ENCODE peak calls at places on chromosomes 4 and X, in six cellular contexts. One of them, this sample, is unnamed.
A peak's percentile ranks its signal among the peaks of the same experiment; 100 is the strongest.

GRCh38 chrX:150062292-150063137 is 124.2 kb upstream of the EOLA2 start:
- DNase-seq in lung: no peak
- DNase-seq in astrocyte: peak; percentile 54
- DNase-seq in mammary epithelial cell: no peak
- DNase-seq in H9: no peak
- DNase-seq in colonic mucosa: peak; percentile 20
- DNase-seq in this sample: no peak

GRCh38 chr4:102826105-102826889 is 1.1 kb downstream of the UBE2D3 start:
- DNase-seq in H9: no peak
- DNase-seq in colonic mucosa: no peak
- DNase-seq in lung: no peak
- DNase-seq in mammary epithelial cell: no peak
- DNase-seq in astrocyte: no peak
- DNase-seq in this sample: no peak

GRCh38 chr4:113157086-113157857 is 107.8 kb downstream of the ANK2 start:
- DNase-seq in astrocyte: no peak
- DNase-seq in mammary epithelial cell: no peak
- DNase-seq in H9: no peak
- DNase-seq in lung: no peak
- DNase-seq in colonic mucosa: no peak
- DNase-seq in this sample: no peak

GRCh38 chr4:38955957-38956356 is 76.3 kb downstream of the TMEM156 start:
- DNase-seq in lung: no peak
- DNase-seq in mammary epithelial cell: no peak
- DNase-seq in astrocyte: no peak
- DNase-seq in H9: no peak
- DNase-seq in colonic mucosa: no peak
- DNase-seq in this sample: no peak

GRCh38 chr4:177671845-177672244 is 229.6 kb upstream of the AGA start:
- DNase-seq in H9: no peak
- DNase-seq in mammary epithelial cell: no peak
- DNase-seq in colonic mucosa: no peak
- DNase-seq in lung: no peak
- DNase-seq in astrocyte: no peak
- DNase-seq in this sample: no peak

GRCh38 chr4:20493761-20494353 is 206.4 kb upstream of the PACRGL start:
- DNase-seq in mammary epithelial cell: no peak
- DNase-seq in colonic mucosa: no peak
- DNase-seq in H9: no peak
- DNase-seq in lung: no peak
- DNase-seq in astrocyte: peak; percentile 39
- DNase-seq in this sample: no peak

GRCh38 chrX:23626651-23627050 is 40.6 kb upstream of the PRDX4 start:
- DNase-seq in colonic mucosa: no peak
- DNase-seq in astrocyte: no peak
- DNase-seq in lung: no peak
- DNase-seq in mammary epithelial cell: no peak
- DNase-seq in H9: no peak
- DNase-seq in this sample: no peak

GRCh38 chr4:76964769-76965168 is 15.2 kb downstream of the SEPTIN11 start:
- DNase-seq in colonic mucosa: no peak
- DNase-seq in mammary epithelial cell: no peak
- DNase-seq in H9: no peak
- DNase-seq in lung: no peak
- DNase-seq in astrocyte: no peak
- DNase-seq in this sample: no peak

GRCh38 chrX:136850441-136851175 is 29.9 kb downstream of the RBMX start:
- DNase-seq in H9: no peak
- DNase-seq in lung: no peak
- DNase-seq in astrocyte: no peak
- DNase-seq in mammary epithelial cell: no peak
- DNase-seq in colonic mucosa: no peak
- DNase-seq in this sample: no peak

GRCh38 chrX:109629310-109629709 is 4.3 kb upstream of the KCNE5 start:
- DNase-seq in astrocyte: no peak
- DNase-seq in colonic mucosa: no peak
- DNase-seq in H9: no peak
- DNase-seq in mammary epithelial cell: no peak
- DNase-seq in lung: no peak
- DNase-seq in this sample: no peak

GRCh38 chrX:15500497-15500966 is at the start of gene BMX:
- DNase-seq in astrocyte: no peak
- DNase-seq in H9: no peak
- DNase-seq in colonic mucosa: no peak
- DNase-seq in lung: no peak
- DNase-seq in mammary epithelial cell: no peak
- DNase-seq in this sample: no peak

GRCh38 chrX:15366507-15367352 is 17.5 kb downstream of the VEGFD start:
- DNase-seq in mammary epithelial cell: no peak
- DNase-seq in astrocyte: no peak
- DNase-seq in H9: no peak
- DNase-seq in lung: no peak
- DNase-seq in colonic mucosa: no peak
- DNase-seq in this sample: no peak

GRCh38 chr4:38141808-38142500 is 181.8 kb downstream of the PTTG2 start:
- DNase-seq in H9: no peak
- DNase-seq in mammary epithelial cell: no peak
- DNase-seq in colonic mucosa: no peak
- DNase-seq in astrocyte: peak; percentile 79
- DNase-seq in lung: no peak
- DNase-seq in this sample: no peak

GRCh38 chrX:37361596-37361995 is 12.4 kb downstream of the PRRG1 start:
- DNase-seq in colonic mucosa: no peak
- DNase-seq in mammary epithelial cell: no peak
- DNase-seq in H9: no peak
- DNase-seq in astrocyte: peak; percentile 23
- DNase-seq in lung: no peak
- DNase-seq in this sample: no peak

GRCh38 chr4:7266525-7267292 is 74.4 kb downstream of the SORCS2 start:
- DNase-seq in mammary epithelial cell: peak; percentile 84
- DNase-seq in colonic mucosa: no peak
- DNase-seq in H9: peak; percentile 70
- DNase-seq in astrocyte: peak; percentile 92
- DNase-seq in lung: no peak
- DNase-seq in this sample: peak; percentile 69

GRCh38 chrX:53288173-53288572 is 6.8 kb upstream of the IQSEC2 start:
- DNase-seq in astrocyte: no peak
- DNase-seq in H9: peak; percentile 60
- DNase-seq in lung: no peak
- DNase-seq in colonic mucosa: no peak
- DNase-seq in mammary epithelial cell: no peak
- DNase-seq in this sample: no peak

GRCh38 chrX:70970482-70970999 is 39.6 kb upstream of the SLC7A3 start:
- DNase-seq in lung: no peak
- DNase-seq in mammary epithelial cell: peak; percentile 7
- DNase-seq in H9: no peak
- DNase-seq in astrocyte: peak; percentile 6
- DNase-seq in colonic mucosa: no peak
- DNase-seq in this sample: peak; percentile 5

GRCh38 chrX:42740456-42740855 is 37.5 kb downstream of the PPP1R2C start:
- DNase-seq in lung: no peak
- DNase-seq in mammary epithelial cell: no peak
- DNase-seq in astrocyte: no peak
- DNase-seq in colonic mucosa: no peak
- DNase-seq in H9: no peak
- DNase-seq in this sample: no peak

GRCh38 chrX:65480960-65481359 is 53.6 kb downstream of the LAS1L start:
- DNase-seq in colonic mucosa: no peak
- DNase-seq in astrocyte: no peak
- DNase-seq in H9: no peak
- DNase-seq in mammary epithelial cell: no peak
- DNase-seq in lung: no peak
- DNase-seq in this sample: no peak

GRCh38 chrX:133056341-133056740 is 40.6 kb downstream of the USP26 start:
- DNase-seq in colonic mucosa: no peak
- DNase-seq in astrocyte: no peak
- DNase-seq in lung: no peak
- DNase-seq in mammary epithelial cell: peak; percentile 51
- DNase-seq in H9: no peak
- DNase-seq in this sample: peak; percentile 41

GRCh38 chr4:16262188-16262587 is 35.9 kb upstream of the TAPT1 start:
- DNase-seq in mammary epithelial cell: no peak
- DNase-seq in H9: no peak
- DNase-seq in colonic mucosa: no peak
- DNase-seq in astrocyte: no peak
- DNase-seq in lung: no peak
- DNase-seq in this sample: no peak

GRCh38 chrX:11447418-11447817 is 154.2 kb downstream of the AMELX start:
- DNase-seq in mammary epithelial cell: no peak
- DNase-seq in H9: no peak
- DNase-seq in lung: no peak
- DNase-seq in astrocyte: peak; percentile 59
- DNase-seq in colonic mucosa: no peak
- DNase-seq in this sample: no peak

GRCh38 chrX:109732319-109732779 is 708 bp downstream of the ACSL4 start:
- DNase-seq in lung: no peak
- DNase-seq in mammary epithelial cell: peak; percentile 39
- DNase-seq in colonic mucosa: no peak
- DNase-seq in astrocyte: peak; percentile 65
- DNase-seq in H9: peak; percentile 27
- DNase-seq in this sample: peak; percentile 22

DNA sequence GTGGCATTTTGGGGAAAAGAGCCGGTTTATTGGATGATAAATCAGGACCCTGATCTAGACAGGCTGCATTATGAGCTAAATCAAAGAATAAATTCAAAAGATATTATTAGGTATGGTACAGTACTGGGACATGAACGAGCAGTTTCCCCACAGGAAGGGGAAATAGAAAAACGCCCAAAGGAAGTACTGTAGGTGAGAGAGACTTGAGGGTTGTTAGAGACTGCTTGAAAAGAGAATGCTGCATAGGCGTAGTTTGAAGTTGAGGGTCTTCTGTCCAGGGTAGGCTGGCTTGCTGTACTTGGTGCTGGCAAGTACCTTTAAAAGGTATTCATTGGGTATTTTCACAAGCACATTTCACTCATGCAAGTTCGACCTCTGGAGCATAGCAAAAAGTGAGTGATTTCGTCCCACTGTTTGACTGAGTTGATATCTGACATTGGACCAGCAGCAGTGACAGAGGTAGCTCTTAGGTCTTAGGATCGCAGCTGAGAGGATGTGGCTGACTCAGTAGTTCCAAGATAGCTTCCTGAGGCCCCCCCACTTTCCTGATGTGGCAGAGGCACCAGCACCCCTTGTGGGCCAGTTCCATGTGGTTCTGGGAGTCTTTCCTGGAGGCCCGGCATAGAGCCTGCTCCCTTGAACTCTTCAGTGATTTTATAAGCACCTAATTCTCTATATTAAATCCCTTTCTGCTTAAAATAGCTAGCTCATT is 64.3 kb downstream of the TMEM131L start:
- DNase-seq in H9: no peak
- DNase-seq in astrocyte: no peak
- DNase-seq in colonic mucosa: peak; percentile 20
- DNase-seq in lung: no peak
- DNase-seq in mammary epithelial cell: no peak
- DNase-seq in this sample: no peak
- H3K27ac ChIP-seq in H9: no peak overlapping the region
- H3K27ac ChIP-seq in astrocyte: no peak overlapping the region
- H3K27ac ChIP-seq in colonic mucosa: no peak overlapping the region
- H3K27ac ChIP-seq in lung: no peak overlapping the region
- H3K27ac ChIP-seq in mammary epithelial cell: no peak overlapping the region
- H3K27ac ChIP-seq in this sample: no peak overlapping the region

GRCh38 chr4:141346144-141346543 is 125.4 kb downstream of the ZNF330 start:
- DNase-seq in astrocyte: peak; percentile 48
- DNase-seq in mammary epithelial cell: peak; percentile 39
- DNase-seq in lung: no peak
- DNase-seq in H9: no peak
- DNase-seq in colonic mucosa: no peak
- DNase-seq in this sample: peak; percentile 56
- TF ChIP-seq CTCF in astrocyte: peak; percentile 55
- TF ChIP-seq CTCF in mammary epithelial cell: peak; percentile 58
- TF ChIP-seq CTCF in lung: peak; percentile 10
- TF ChIP-seq CTCF in H9: peak; percentile 36
- TF ChIP-seq CTCF in colonic mucosa: peak; percentile 58
- TF ChIP-seq CTCF in this sample: peak; percentile 68

DNA sequence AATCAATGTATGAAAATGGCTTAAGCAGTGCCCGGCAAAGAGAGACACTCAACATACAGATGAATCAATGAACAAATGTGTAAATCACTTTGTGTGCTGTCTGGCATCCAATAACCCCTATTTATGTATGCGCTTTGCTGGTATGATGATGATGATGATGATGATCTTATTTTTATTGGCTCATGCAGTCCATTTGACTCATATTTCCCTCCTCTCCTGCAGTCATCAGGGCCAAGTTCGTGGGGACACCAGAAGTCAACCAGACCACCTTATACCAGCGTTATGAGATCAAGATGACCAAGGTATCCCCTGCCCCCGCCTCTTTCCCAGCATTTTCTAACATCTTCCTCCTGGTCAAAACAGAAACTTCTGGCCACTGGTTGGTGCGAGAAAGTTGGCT is 2.5 kb downstream of the TIMP1 start:
- DNase-seq in mammary epithelial cell: no peak
- DNase-seq in astrocyte: no peak
- DNase-seq in lung: no peak
- DNase-seq in colonic mucosa: no peak
- DNase-seq in H9: no peak
- DNase-seq in this sample: no peak
- H3K27ac ChIP-seq in mammary epithelial cell: no peak overlapping the region
- H3K27ac ChIP-seq in astrocyte: no peak overlapping the region
- H3K27ac ChIP-seq in lung: no peak overlapping the region
- H3K27ac ChIP-seq in colonic mucosa: no peak overlapping the region
- H3K27ac ChIP-seq in H9: no peak overlapping the region
- H3K27ac ChIP-seq in this sample: no peak overlapping the region

GRCh38 chrX:40966204-40966820 is 118.9 kb upstream of the USP9X start:
- DNase-seq in lung: no peak
- DNase-seq in astrocyte: no peak
- DNase-seq in H9: no peak
- DNase-seq in mammary epithelial cell: no peak
- DNase-seq in colonic mucosa: no peak
- DNase-seq in this sample: no peak

GRCh38 chrX:40964633-40965586 is 120.3 kb upstream of the USP9X start:
- DNase-seq in colonic mucosa: no peak
- DNase-seq in astrocyte: peak; percentile 8
- DNase-seq in mammary epithelial cell: peak; percentile 51
- DNase-seq in H9: no peak
- DNase-seq in lung: no peak
- DNase-seq in this sample: peak; percentile 11

GRCh38 chrX:40962793-40963407 is 122.3 kb upstream of the USP9X start:
- DNase-seq in lung: no peak
- DNase-seq in H9: no peak
- DNase-seq in astrocyte: no peak
- DNase-seq in colonic mucosa: no peak
- DNase-seq in mammary epithelial cell: no peak
- DNase-seq in this sample: no peak

GRCh38 chrX:40960041-40960440 is 125.2 kb upstream of the USP9X start:
- DNase-seq in astrocyte: no peak
- DNase-seq in lung: no peak
- DNase-seq in H9: no peak
- DNase-seq in colonic mucosa: no peak
- DNase-seq in mammary epithelial cell: no peak
- DNase-seq in this sample: no peak

DNA sequence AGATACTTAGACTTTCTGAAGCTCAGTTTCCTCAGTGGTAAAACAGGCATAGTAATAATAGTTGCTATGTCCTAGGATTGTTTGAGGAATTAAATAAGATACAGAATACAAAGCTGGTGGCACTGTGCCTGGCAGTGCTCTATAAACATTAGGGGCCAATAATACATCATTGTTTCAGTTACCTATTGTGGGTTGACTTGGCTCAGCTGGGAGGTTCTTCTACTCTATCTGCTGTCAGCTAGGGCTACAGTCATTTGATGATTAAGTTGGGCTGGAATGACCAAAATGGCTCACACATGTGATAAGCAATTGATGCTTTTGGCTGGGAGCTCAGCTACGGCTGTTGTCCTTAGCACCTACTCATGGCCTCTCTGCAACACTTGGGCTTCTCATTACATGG is 121.2 kb upstream of the USP9X start:
- DNase-seq in lung: no peak
- DNase-seq in colonic mucosa: no peak
- DNase-seq in astrocyte: no peak
- DNase-seq in H9: no peak
- DNase-seq in mammary epithelial cell: no peak
- DNase-seq in this sample: no peak
- TF ChIP-seq CTCF in lung: no peak
- TF ChIP-seq CTCF in colonic mucosa: no peak
- TF ChIP-seq CTCF in astrocyte: no peak
- TF ChIP-seq CTCF in H9: no peak
- TF ChIP-seq CTCF in mammary epithelial cell: no peak
- TF ChIP-seq CTCF in this sample: no peak

This sample was measured in RWPE1.